ENCODE peak calls at places on chromosomes 11 and 22, in six cellular contexts. R, X, V, L, A and E are unnamed samples.

GRCh38 chr11:29786092-29786491 is 230.7 kb downstream of the KCNA4 start:
- DNase-seq in A (no peak), X (no peak), R (no peak), V (no peak), L (no peak), E (no peak)

GRCh38 chr11:3207530-3208189 is 11.0 kb downstream of the MRGPRG start:
- DNase-seq in R (no peak), L (no peak), X (no peak), A (no peak), V (no peak), E (no peak)

GRCh38 chr11:17286332-17286731 is 9.8 kb downstream of the NUCB2 start:
- DNase-seq in V (no peak), R (no peak), A (no peak), L (no peak), X (no peak), E (no peak)

GRCh38 chr11:61024938-61025818 is 53.7 kb downstream of the CD6 start:
- DNase-seq in V (no peak), L (no peak), R (no peak), A (no peak), X (no peak), E (no peak)

GRCh38 chr11:10473371-10473770 is 18.3 kb downstream of the AMPD3 start:
- DNase-seq in L (no peak), V (peak), X (no peak), R (no peak), A (no peak), E (no peak)

GRCh38 chr11:72223615-72224586 is 666 bp upstream of the INPPL1 start:
- DNase-seq in V (peak), R (peak), X (no peak), A (no peak), L (no peak), E (no peak)

GRCh38 chr11:14443642-14444041 is 56.0 kb downstream of the COPB1 start:
- DNase-seq in R (no peak), L (no peak), X (no peak), A (no peak), V (no peak), E (peak)

GRCh38 chr11:116513894-116514293 is 258.9 kb downstream of the BUD13 start:
- DNase-seq in A (no peak), R (no peak), L (no peak), X (peak), V (peak), E (peak)

GRCh38 chr22:19632671-19633148 is 81.6 kb upstream of the SEPTIN5 start:
- DNase-seq in V (no peak), L (peak), X (no peak), A (no peak), R (no peak), E (no peak)

GRCh38 chr11:2776351-2777061 is 76.7 kb upstream of the KCNQ1OT1 start:
- DNase-seq in A (no peak), L (peak), R (no peak), V (no peak), X (no peak), E (no peak)

GRCh38 chr11:118673361-118674093 is 5.9 kb downstream of the TREH start:
- DNase-seq in A (no peak), X (no peak), L (peak), V (no peak), R (no peak), E (no peak)

GRCh38 chr11:23112987-23113886 is 253.0 kb upstream of the CCDC179 start:
- DNase-seq in R (no peak), L (no peak), A (no peak), X (peak), V (peak), E (peak)

GRCh38 chr11:68518191-68518590 is 57.6 kb downstream of the PPP6R3 start:
- DNase-seq in R (no peak), X (no peak), A (no peak), L (no peak), V (no peak), E (no peak)

GRCh38 chr22:19853879-19854777 is 546 bp downstream of the GNB1L start:
- DNase-seq in R (peak), A (no peak), V (no peak), L (no peak), X (no peak), E (no peak)

GRCh38 chr11:45934580-45935318 is 12.3 kb downstream of the LARGE2 start:
- DNase-seq in L (no peak), R (no peak), A (no peak), V (no peak), X (no peak), E (no peak)

GRCh38 chr11:93729129-93729616 is 12.1 kb downstream of the TAF1D start:
- DNase-seq in X (no peak), A (no peak), L (no peak), V (peak), R (no peak), E (no peak)

GRCh38 chr11:113147249-113147648 is 167.1 kb upstream of the TTC12 start:
- DNase-seq in X (peak), R (no peak), L (no peak), A (no peak), V (peak), E (no peak)

GRCh38 chr11:47408598-47409439 is 429 bp downstream of the SLC39A13 start:
- DNase-seq in X (no peak), L (no peak), A (peak), R (peak), V (peak), E (peak)

GRCh38 chr11:38191101-38191500 is 1593.1 kb upstream of the RAG2 start:
- DNase-seq in R (no peak), L (no peak), A (no peak), X (no peak), V (no peak), E (no peak)

GRCh38 chr22:49380095-49380827 is 447.4 kb downstream of the BRD1 start:
- DNase-seq in V (no peak), A (no peak), L (no peak), R (no peak), X (no peak), E (no peak)

DNA sequence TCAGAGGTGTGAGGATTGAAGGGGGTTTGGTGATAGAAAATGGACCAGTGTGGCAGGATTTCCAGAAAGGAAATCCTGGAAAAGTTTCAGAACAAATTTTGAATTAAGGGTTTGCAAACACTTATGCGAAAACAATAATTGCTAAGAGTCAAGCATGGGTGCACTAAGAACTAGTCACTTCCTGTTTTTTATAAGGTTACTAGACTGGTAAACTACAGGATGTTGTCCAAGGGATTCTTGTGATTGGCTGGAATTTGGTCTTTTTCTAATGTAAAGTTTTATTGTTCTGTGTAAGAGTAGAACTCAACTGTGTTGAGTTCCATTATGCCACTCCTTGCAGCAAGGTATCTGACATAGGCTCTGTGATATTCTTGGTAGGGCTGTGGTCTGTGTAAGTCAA is 54.1 kb downstream of the LIF start:
- DNase-seq in V (no peak), R (no peak), L (no peak), X (no peak), A (no peak), E (no peak)
- H3K4me3 ChIP-seq in V (no peak), R (no peak), L (no peak), X (no peak), A (no peak), E (no peak)

GRCh38 chr11:86743223-86744118 is 56.9 kb upstream of the PRSS23 start:
- DNase-seq in X (no peak), V (no peak), A (peak), L (peak), R (no peak), E (peak)

GRCh38 chr11:86740628-86741488 is 59.5 kb upstream of the PRSS23 start:
- DNase-seq in L (peak), A (peak), R (no peak), V (peak), X (peak), E (peak)

GRCh38 chr11:86742436-86742805 is 57.9 kb upstream of the PRSS23 start:
- DNase-seq in R (no peak), L (no peak), A (no peak), X (no peak), V (no peak), E (no peak)

GRCh38 chr11:86738615-86739014 is 61.7 kb upstream of the PRSS23 start:
- DNase-seq in L (no peak), V (no peak), X (no peak), R (no peak), A (no peak), E (no peak)

DNA sequence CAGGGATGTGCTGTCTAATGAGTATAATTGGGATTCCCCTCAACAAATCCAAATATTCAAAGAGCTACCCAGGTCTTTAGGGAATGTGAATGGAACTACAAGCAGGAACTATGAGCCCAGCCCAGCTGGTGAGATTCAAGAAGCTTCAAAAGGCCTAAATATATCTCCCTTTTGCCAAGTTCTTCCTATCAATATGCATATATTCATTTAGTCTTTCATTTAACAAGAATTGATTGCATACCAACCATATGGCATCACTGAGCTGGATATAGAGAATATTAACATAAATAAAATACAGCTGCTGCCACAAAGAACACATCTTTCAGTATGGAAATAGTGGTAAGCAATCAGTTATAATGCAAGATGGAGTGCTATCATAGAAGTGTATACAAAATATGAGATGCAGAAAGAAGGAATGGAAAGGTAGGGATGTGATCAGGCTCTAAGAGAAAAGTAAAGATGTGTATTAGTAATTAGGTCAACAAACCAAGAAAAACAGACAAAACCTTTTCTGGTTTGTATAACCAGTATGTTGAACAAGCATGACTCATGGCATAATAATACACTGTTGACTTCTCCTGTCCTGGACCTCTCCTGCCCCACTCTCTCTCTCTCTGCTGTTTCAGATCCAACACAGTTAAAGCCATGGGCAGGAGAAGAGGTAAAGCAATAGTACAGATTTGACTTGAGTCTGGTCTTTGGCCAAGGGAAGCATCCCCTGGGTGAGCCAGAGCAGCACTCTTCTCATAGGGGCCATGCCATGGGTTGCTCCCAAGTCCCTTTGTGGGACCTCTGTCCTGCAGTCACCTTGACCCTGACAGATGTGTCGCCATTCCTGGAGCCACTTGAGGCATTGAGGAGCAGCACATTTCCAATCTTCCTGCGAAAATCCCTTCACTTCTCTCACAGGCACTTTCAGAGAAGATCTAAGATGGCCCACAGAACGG is 58.6 kb upstream of the PRSS23 start:
- DNase-seq in A (no peak), R (no peak), X (no peak), V (no peak), L (no peak), E (peak)
- H3K27ac ChIP-seq in A (peak), R (no peak), X (no peak), V (no peak), L (peak), E (peak)

DNA sequence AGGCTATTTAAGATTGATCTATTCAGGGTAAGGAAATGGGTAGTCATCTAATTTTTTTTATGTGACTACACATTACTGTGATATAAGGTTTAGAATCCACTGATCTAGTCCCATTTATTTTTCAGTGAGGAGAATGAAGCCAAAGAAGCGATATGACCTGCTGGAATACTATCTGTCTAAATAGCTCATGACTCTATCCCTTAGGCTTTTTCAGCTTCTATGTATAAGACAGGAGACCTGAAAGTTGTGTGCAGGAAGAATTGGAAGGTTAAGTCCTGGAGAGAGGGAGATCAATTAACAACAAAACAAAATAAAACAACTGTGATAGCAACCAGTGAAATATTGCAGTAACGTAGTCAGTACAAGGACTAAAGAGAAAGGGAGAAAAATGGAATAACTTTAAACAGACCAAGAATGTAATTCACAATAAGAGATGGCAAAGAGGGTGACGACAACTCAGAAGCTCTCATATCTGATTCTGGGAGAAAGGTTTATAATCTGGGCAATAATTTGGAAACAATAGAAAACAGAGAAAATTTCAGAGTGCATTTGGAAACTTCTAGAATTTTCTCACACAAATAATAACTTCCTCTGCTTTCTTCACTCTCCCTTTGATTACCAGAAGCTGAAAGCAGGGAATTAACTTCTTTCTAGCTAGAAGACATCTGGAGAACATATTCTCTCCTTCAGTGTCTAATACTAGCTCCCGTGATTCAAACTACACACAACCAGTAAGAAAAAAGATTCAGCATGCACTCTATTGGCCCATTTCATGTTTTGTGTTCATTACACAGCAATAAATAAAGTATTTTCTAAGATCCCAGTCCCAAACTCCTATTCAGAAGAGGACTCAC is 19.2 kb upstream of the CASP12 start:
- DNase-seq in V (no peak), A (no peak), R (no peak), X (no peak), L (no peak), E (no peak)
- H3K4me3 ChIP-seq in V (no peak), A (peak), R (peak), X (no peak), L (peak), E (peak)

DNA sequence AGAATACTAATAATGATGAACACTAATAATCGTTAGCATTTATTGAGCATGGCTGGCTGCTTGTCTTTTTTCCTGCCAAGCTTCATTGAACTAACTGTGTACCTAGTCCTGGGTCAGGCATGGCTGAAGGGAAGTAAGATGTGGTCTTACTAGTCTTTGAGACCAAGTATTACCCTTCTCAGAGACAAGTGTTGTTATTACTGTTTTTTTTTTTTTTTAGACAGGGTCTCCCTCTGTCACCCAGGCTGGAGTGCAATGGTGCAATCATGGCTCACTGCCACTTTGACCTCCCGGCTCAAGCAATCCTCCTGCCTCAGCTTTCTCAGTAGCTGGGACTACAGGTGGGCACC is 4.6 kb downstream of the ST14 start:
- DNase-seq in V (no peak), X (no peak), R (no peak), L (no peak), A (no peak), E (no peak)
- H3K27ac ChIP-seq in V (no peak), X (no peak), R (no peak), L (no peak), A (no peak), E (no peak)

DNA sequence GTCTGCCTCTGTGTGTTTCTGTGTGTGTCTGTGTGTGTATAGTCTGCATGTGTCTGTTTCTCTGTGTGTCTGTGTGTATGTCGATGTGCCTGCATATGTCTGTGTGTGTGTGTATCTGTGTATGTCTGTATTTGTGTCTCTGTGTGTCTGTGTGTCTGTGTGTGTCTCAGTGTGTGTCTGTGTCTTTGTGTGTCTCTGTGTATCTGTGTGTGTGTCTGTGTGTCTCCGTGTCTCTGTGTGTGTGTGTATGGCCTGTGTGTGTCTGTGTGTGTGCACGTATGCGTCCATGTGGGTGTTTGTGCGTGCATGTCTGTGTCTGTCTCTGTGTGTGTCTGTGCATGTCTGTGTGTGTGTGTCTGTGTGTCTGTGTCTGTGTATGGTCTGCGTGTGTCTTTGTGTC is 439 bp downstream of the SNX32 start:
- DNase-seq in L (no peak), V (no peak), R (no peak), X (no peak), A (no peak), E (no peak)
- H3K4me3 ChIP-seq in L (peak), V (peak), R (peak), X (peak), A (peak), E (peak)

DNA sequence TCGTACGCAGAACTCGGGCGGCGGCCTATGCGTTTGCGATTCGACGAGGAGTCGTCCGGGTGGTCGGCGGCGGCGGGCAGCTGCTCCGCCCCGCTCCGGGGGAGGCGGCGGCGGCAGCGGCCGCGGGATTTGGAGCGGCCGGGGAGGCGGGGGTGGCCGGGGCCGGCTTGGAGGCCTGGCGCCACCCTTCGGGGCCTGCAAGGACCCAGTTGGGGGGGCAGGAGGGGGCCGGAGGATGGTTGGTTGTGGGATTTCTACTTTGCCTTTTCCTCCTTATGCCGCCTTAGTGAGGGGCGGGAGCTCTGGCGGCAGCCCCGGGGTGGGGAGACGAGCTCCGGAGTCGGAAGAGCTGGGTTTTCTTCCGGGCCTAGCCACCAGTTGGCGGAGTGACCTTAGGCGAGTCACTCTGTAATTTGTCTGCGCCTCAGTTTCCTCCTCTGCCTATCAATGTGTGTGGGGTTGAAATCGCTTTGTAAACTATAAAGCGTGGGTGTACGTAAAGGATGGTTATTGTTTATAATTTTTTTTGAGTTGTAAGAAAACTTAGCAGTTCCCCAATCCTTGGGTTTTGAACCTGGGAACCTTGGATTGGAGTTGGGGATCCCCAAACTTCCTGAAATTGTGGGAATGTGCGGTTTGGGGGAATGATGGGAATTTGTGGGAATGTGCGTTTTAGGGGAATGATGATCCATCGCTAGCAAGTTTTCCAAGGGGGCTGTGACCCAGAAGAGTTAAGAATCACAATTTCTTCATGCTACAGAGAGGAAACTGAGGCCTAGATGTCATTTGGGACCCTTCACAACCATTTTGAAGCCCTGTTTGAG is 679 bp downstream of the TUG1 start:
- DNase-seq in A (no peak), X (no peak), R (peak), V (peak), L (peak), E (peak)
- H3K27ac ChIP-seq in A (no peak), X (peak), R (peak), V (peak), L (peak), E (peak)